ENCODE peak calls at places on chromosomes 7 and 10, in seven cellular contexts. B, F, M, N, E, L and X are unnamed samples.

GRCh38 chr10:86218842-86219241 is 147.8 kb downstream of the GRID1 start:
- DNase-seq in B (no peak), F (no peak), M (no peak), N (no peak), E (no peak), L (no peak), X (no peak)

GRCh38 chr10:72272689-72273409 is 875 bp upstream of the DDIT4 start:
- DNase-seq in B (peak), F (peak), M (peak), N (peak), E (peak), L (peak), X (peak)

GRCh38 chr7:40374575-40374974 is 239.8 kb downstream of the SUGCT start:
- DNase-seq in B (no peak), F (no peak), M (no peak), N (no peak), E (no peak), L (no peak), X (no peak)

GRCh38 chr7:71630521-71630920 is 498.6 kb downstream of the GALNT17 start:
- DNase-seq in B (no peak), F (no peak), M (no peak), N (no peak), E (no peak), L (no peak), X (no peak)

GRCh38 chr7:53358301-53358700 is 322.9 kb downstream of the POM121L12 start:
- DNase-seq in B (no peak), F (no peak), M (no peak), N (no peak), E (no peak), L (no peak), X (no peak)

GRCh38 chr10:30059209-30060107 is at the start of gene JCAD:
- DNase-seq in B (peak), F (no peak), M (peak), N (peak), E (peak), L (no peak), X (peak)

GRCh38 chr7:127342596-127342995 is 49.9 kb downstream of the ZNF800 start:
- DNase-seq in B (no peak), F (no peak), M (no peak), N (no peak), E (no peak), L (no peak), X (no peak)

GRCh38 chr10:132311338-132311939 is 3.7 kb upstream of the STK32C start:
- DNase-seq in B (no peak), F (no peak), M (no peak), N (no peak), E (no peak), L (no peak), X (no peak)

GRCh38 chr7:151844080-151844827 is 32.7 kb downstream of the PRKAG2 start:
- DNase-seq in B (no peak), F (peak), M (no peak), N (peak), E (peak), L (no peak), X (no peak)

GRCh38 chr10:1323951-1324350 is 267.8 kb downstream of the WDR37 start:
- DNase-seq in B (no peak), F (no peak), M (no peak), N (no peak), E (no peak), L (no peak), X (no peak)

GRCh38 chr7:132614428-132615076 is 38.3 kb upstream of the PLXNA4 start:
- DNase-seq in B (peak), F (no peak), M (no peak), N (no peak), E (no peak), L (no peak), X (no peak)

GRCh38 chr10:59109826-59110225 is 66.6 kb upstream of the PHYHIPL start:
- DNase-seq in B (no peak), F (no peak), M (no peak), N (no peak), E (no peak), L (no peak), X (no peak)

GRCh38 chr10:95308389-95309302 is 17.8 kb upstream of the PDLIM1 start:
- DNase-seq in B (no peak), F (peak), M (no peak), N (peak), E (peak), L (no peak), X (no peak)

GRCh38 chr10:14478201-14478600 is 147.5 kb upstream of the FRMD4A start:
- DNase-seq in B (no peak), F (no peak), M (no peak), N (no peak), E (peak), L (no peak), X (no peak)

GRCh38 chr7:25624837-25625236 is 396.6 kb upstream of the NPVF start:
- DNase-seq in B (no peak), F (no peak), M (no peak), N (no peak), E (no peak), L (no peak), X (no peak)

GRCh38 chr10:118342638-118343020 is 505 bp upstream of the FAM204A start:
- DNase-seq in B (no peak), F (no peak), M (no peak), N (no peak), E (no peak), L (no peak), X (no peak)

GRCh38 chr7:25250386-25250785 is 22.1 kb upstream of the NPVF start:
- DNase-seq in B (no peak), F (no peak), M (no peak), N (no peak), E (no peak), L (no peak), X (no peak)

GRCh38 chr10:125448596-125448995 is 234.4 kb downstream of the TEX36 start:
- DNase-seq in B (peak), F (no peak), M (no peak), N (peak), E (no peak), L (peak), X (no peak)

GRCh38 chr10:133370026-133370786 is 2.9 kb downstream of the ECHS1 start:
- DNase-seq in B (no peak), F (no peak), M (no peak), N (no peak), E (no peak), L (no peak), X (no peak)

GRCh38 chr10:5812283-5813090 is 747 bp downstream of the GDI2 start:
- DNase-seq in B (peak), F (no peak), M (no peak), N (peak), E (no peak), L (peak), X (no peak)

GRCh38 chr7:25256424-25256823 is 28.1 kb upstream of the NPVF start:
- DNase-seq in B (no peak), F (no peak), M (no peak), N (no peak), E (no peak), L (no peak), X (no peak)

GRCh38 chr10:12081879-12082560 is 13.3 kb downstream of the DHTKD1 start:
- DNase-seq in B (no peak), F (peak), M (no peak), N (peak), E (no peak), L (no peak), X (no peak)

GRCh38 chr10:78772486-78772885 is 296.3 kb upstream of the ZMIZ1 start:
- DNase-seq in B (no peak), F (no peak), M (no peak), N (no peak), E (no peak), L (no peak), X (no peak)

GRCh38 chr10:63256047-63256773 is 123.1 kb downstream of the NRBF2 start:
- DNase-seq in B (no peak), F (no peak), M (no peak), N (no peak), E (no peak), L (peak), X (no peak)

GRCh38 chr7:96224682-96225081 is 97.2 kb downstream of the SLC25A13 start:
- DNase-seq in B (no peak), F (no peak), M (no peak), N (no peak), E (no peak), L (no peak), X (no peak)

GRCh38 chr10:7560519-7560918 is 106.2 kb downstream of the ITIH5 start:
- DNase-seq in B (no peak), F (no peak), M (no peak), N (no peak), E (no peak), L (no peak), X (no peak)